ENCODE peak calls at places on chromosomes 13 and 19, in seven cellular contexts. T, U, M, B, Y, A and C are unnamed samples.
A peak's percentile ranks its signal among the peaks of the same experiment; 100 is the strongest.

GRCh38 chr13:21757721-21758120 is 86.8 kb downstream of the FGF9 start:
- DNase-seq in T (no peak), U (no peak), M (no peak), B (no peak), Y (no peak), A (no peak), C (no peak)

GRCh38 chr13:113425931-113426590 is 27.2 kb downstream of the ADPRHL1 start:
- DNase-seq in T (no peak), U (no peak), M (no peak), B (no peak), Y (no peak), A (no peak), C (no peak)

GRCh38 chr13:22127277-22128143 is 456.6 kb downstream of the FGF9 start:
- DNase-seq in T (peak; percentile 24), U (no peak), M (no peak), B (no peak), Y (no peak), A (no peak), C (no peak)

GRCh38 chr13:98893361-98893760 is 84.5 kb downstream of the DOCK9 start:
- DNase-seq in T (no peak), U (no peak), M (no peak), B (no peak), Y (no peak), A (no peak), C (no peak)

GRCh38 chr19:35882074-35882832 is 13.9 kb downstream of the APLP1 start:
- DNase-seq in T (peak; percentile 81), U (no peak), M (peak; percentile 91), B (peak; percentile 54), Y (peak; percentile 64), A (no peak), C (no peak)

GRCh38 chr19:9673912-9674668 is 810 bp downstream of the ZNF562 start:
- DNase-seq in T (peak; percentile 5), U (no peak), M (no peak), B (no peak), Y (no peak), A (no peak), C (no peak)

GRCh38 chr19:49546825-49547565 is 19.2 kb downstream of the RCN3 start:
- DNase-seq in T (peak; percentile 89), U (no peak), M (peak; percentile 91), B (peak; percentile 81), Y (peak; percentile 75), A (peak; percentile 74), C (peak; percentile 88)

GRCh38 chr19:29779921-29780320 is 31.9 kb upstream of the CCNE1 start:
- DNase-seq in T (no peak), U (no peak), M (no peak), B (no peak), Y (no peak), A (no peak), C (no peak)

GRCh38 chr19:45446295-45446694 is 21.5 kb upstream of the FOSB start:
- DNase-seq in T (peak; percentile 52), U (no peak), M (no peak), B (no peak), Y (no peak), A (no peak), C (no peak)

GRCh38 chr19:55369651-55370304 is 485 bp downstream of the IL11 start:
- DNase-seq in T (peak; percentile 76), U (no peak), M (peak; percentile 98), B (no peak), Y (no peak), A (no peak), C (no peak)

GRCh38 chr19:4722671-4723464 is 774 bp downstream of the DPP9 start:
- DNase-seq in T (peak; percentile 53), U (peak; percentile 87), M (no peak), B (no peak), Y (peak; percentile 65), A (peak; percentile 39), C (no peak)

GRCh38 chr19:29677001-29677781 is 11.9 kb downstream of the PLEKHF1 start:
- DNase-seq in T (no peak), U (no peak), M (no peak), B (no peak), Y (no peak), A (no peak), C (peak; percentile 58)

GRCh38 chr13:80989770-80990169 is 648.8 kb upstream of the SPRY2 start:
- DNase-seq in T (no peak), U (no peak), M (no peak), B (no peak), Y (no peak), A (no peak), C (no peak)

GRCh38 chr19:40143612-40144011 is 47.6 kb upstream of the MAP3K10 start:
- DNase-seq in T (no peak), U (no peak), M (no peak), B (no peak), Y (no peak), A (no peak), C (no peak)

GRCh38 chr13:114229486-114229885 is 5.2 kb upstream of the CDC16 start:
- DNase-seq in T (no peak), U (no peak), M (no peak), B (no peak), Y (no peak), A (no peak), C (no peak)

GRCh38 chr19:19550972-19551861 is 13.2 kb downstream of the CILP2 start:
- DNase-seq in T (no peak), U (no peak), M (no peak), B (no peak), Y (no peak), A (no peak), C (no peak)
- TF ChIP-seq POLR2A in T (no peak), U (no peak), M (no peak), B (no peak), Y (no peak), A (no peak), C (no peak)

GRCh38 chr13:73397486-73398020 is 338.7 kb downstream of the KLF5 start:
- DNase-seq in T (no peak), U (no peak), M (no peak), B (no peak), Y (no peak), A (no peak), C (no peak)
- TF ChIP-seq POLR2A in T (no peak), U (no peak), M (no peak), B (no peak), Y (no peak), A (no peak), C (no peak)

GRCh38 chr13:41059466-41059865 is 1.8 kb upstream of the WBP4 start:
- DNase-seq in T (peak; percentile 11), U (no peak), M (no peak), B (no peak), Y (no peak), A (no peak), C (no peak)

GRCh38 chr13:41058229-41059070 is 2.9 kb upstream of the WBP4 start:
- DNase-seq in T (peak; percentile 4), U (no peak), M (no peak), B (no peak), Y (no peak), A (no peak), C (no peak)

GRCh38 chr13:41061075-41061913 is at the start of gene WBP4:
- DNase-seq in T (peak; percentile 95), U (peak; percentile 97), M (peak; percentile 75), B (peak; percentile 95), Y (peak; percentile 95), A (peak; percentile 93), C (peak; percentile 97)

GRCh38 chr13:41060723-41061074 is 610 bp upstream of the WBP4 start:
- DNase-seq in T (no peak), U (peak; percentile 88), M (peak; percentile 12), B (peak; percentile 80), Y (peak; percentile 83), A (peak; percentile 84), C (peak; percentile 90)

DNA sequence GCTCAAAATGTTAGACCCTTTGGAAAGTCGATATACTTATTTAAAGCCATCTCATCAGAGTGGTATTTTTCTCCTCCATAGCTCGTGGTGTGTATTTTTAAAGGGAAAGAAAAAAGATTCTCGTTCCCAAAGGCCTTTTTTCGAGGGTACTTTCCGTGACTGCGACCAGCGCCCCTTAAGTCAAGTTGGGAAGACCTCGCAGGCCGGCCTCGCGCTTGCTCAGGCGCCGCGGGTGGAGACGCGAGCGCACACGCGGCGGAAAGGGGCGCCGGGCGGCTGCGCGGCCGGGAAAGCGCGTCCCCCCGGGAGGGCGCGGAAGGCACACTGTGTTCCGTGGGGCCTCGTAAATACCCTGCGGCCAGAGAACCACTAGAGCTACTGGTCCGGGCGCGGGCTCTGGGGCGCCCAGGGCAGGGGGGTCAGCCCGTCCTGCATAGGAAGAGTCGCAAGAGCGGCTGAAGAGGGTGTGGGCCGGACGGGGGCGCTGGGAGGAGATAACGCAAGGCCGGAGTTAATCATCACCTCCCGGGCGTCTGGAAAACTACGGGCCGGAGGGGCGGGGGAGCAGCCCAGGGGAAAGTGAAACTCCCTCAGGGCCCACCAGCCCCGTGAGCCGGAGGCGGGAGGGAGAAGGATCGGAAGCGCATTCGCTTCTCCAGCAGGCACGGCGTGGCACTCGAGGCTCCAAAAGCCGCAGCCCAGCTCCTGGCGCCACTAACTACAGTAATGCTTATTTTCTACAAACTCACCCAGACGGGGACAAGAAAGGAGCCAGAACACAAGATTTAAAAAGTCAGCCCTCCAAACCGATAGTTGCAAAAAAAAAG is 1.2 kb upstream of the WBP4 start:
- DNase-seq in T (peak; percentile 87), U (peak; percentile 95), M (peak; percentile 53), B (peak; percentile 90), Y (peak; percentile 94), A (peak; percentile 87), C (peak; percentile 96)
- TF ChIP-seq POLR2A in T (peak; percentile 75), U (peak; percentile 65), M (peak; percentile 53), B (no peak), Y (peak; percentile 31), A (no peak), C (no peak)

GRCh38 chr19:14033946-14034345 is 2.4 kb downstream of the IL27RA start:
- DNase-seq in T (no peak), U (no peak), M (no peak), B (no peak), Y (no peak), A (no peak), C (no peak)

GRCh38 chr19:14028901-14029300 is 953 bp downstream of the RLN3 start:
- DNase-seq in T (no peak), U (no peak), M (no peak), B (no peak), Y (no peak), A (no peak), C (no peak)

GRCh38 chr19:14035706-14036105 is 4.1 kb downstream of the IL27RA start:
- DNase-seq in T (no peak), U (no peak), M (no peak), B (no peak), Y (no peak), A (no peak), C (no peak)

GRCh38 chr19:14030997-14031718 is 404 bp upstream of the IL27RA start:
- DNase-seq in T (no peak), U (no peak), M (no peak), B (no peak), Y (no peak), A (no peak), C (no peak)

DNA sequence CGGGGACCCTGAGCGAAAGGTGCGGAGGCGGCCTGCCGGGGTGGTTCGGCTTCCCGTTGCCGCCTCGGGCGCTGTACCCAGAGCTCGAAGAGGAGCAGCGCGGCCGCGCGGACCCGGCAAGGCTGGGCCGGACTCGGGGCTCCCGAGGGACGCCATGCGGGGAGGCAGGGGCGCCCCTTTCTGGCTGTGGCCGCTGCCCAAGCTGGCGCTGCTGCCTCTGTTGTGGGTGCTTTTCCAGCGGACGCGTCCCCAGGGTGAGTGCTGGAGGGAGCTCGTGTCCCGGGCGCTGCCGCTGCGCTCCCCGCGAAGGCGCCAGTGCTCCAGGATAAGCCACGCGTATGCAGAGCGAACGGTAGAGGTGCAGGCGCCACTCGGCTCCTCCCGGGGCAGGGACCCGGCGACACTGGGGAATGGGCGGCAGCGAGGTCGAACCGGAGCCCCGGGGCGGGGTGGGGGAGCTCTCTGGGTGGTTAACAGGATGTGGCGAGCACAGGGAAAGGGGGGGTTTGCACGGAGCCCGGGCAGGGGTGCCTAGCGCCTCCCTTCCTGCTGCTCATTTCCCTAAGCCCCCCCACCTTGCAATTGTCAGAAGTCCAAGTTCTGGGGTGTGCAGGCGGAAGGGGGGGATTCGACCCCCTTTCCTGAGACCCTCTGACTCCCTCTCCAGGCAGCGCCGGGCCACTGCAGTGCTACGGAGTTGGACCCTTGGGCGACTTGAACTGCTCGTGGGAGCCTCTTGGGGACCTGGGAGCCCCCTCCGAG is at the start of gene IL27RA:
- DNase-seq in T (peak; percentile 31), U (peak; percentile 71), M (peak; percentile 59), B (no peak), Y (peak; percentile 41), A (peak; percentile 64), C (peak; percentile 69)
- TF ChIP-seq POLR2A in T (no peak), U (peak; percentile 29), M (peak; percentile 16), B (no peak), Y (no peak), A (no peak), C (no peak)